ENCODE peak calls at places on chromosome 14, in five cellular contexts. Z is mesenchymal stem cell, E is neuronal stem cell, L is H1, Y is trophoblast cell. F is an unnamed sample.

GRCh38 chr14:87630808-87631207 is 362.2 kb downstream of the GALC start:
- DNase-seq in Z (peak; percentile 49), E (no peak), L (no peak), Y (no peak), F (no peak)

GRCh38 chr14:41873379-41874034 is 266.8 kb downstream of the LRFN5 start:
- DNase-seq in Z (peak; percentile 82), E (no peak), L (no peak), Y (no peak), F (no peak)

GRCh38 chr14:26204954-26205479 is 392.8 kb downstream of the NOVA1 start:
- DNase-seq in Z (peak; percentile 17), E (peak; percentile 43), L (no peak), Y (no peak), F (peak; percentile 63)

GRCh38 chr14:103801459-103801858 is 45.9 kb downstream of the PPP1R13B start:
- DNase-seq in Z (peak; percentile 60), E (no peak), L (no peak), Y (no peak), F (no peak)

GRCh38 chr14:71582705-71583104 is 349.5 kb upstream of the RGS6 start:
- DNase-seq in Z (peak; percentile 28), E (no peak), L (no peak), Y (no peak), F (no peak)

GRCh38 chr14:73759183-73759713 is 45.1 kb upstream of the PNMA1 start:
- DNase-seq in Z (peak; percentile 58), E (no peak), L (no peak), Y (peak; percentile 40), F (no peak)

GRCh38 chr14:21496453-21496852 is 14.7 kb downstream of the METTL3 start:
- DNase-seq in Z (no peak), E (no peak), L (no peak), Y (no peak), F (no peak)

GRCh38 chr14:89339579-89339978 is 77.5 kb downstream of the FOXN3 start:
- DNase-seq in Z (no peak), E (no peak), L (no peak), Y (no peak), F (no peak)

GRCh38 chr14:95507174-95507573 is 9.3 kb downstream of the SYNE3 start:
- DNase-seq in Z (peak; percentile 94), E (no peak), L (no peak), Y (peak; percentile 89), F (no peak)

GRCh38 chr14:71372411-71372838 is 465.2 kb downstream of the PCNX1 start:
- DNase-seq in Z (peak; percentile 85), E (no peak), L (no peak), Y (peak; percentile 64), F (no peak)

GRCh38 chr14:59332727-59333126 is 132.5 kb downstream of the GPR135 start:
- DNase-seq in Z (peak; percentile 91), E (no peak), L (no peak), Y (no peak), F (no peak)

GRCh38 chr14:77037338-77037782 is 8.9 kb upstream of the IRF2BPL start:
- DNase-seq in Z (no peak), E (no peak), L (no peak), Y (no peak), F (no peak)

GRCh38 chr14:89890589-89890988 is 63.9 kb downstream of the EFCAB11 start:
- DNase-seq in Z (no peak), E (no peak), L (no peak), Y (no peak), F (no peak)

GRCh38 chr14:74964787-74965769 is 9.7 kb upstream of the PGF start:
- DNase-seq in Z (peak; percentile 43), E (no peak), L (no peak), Y (no peak), F (no peak)

GRCh38 chr14:29654910-29655590 is 272.6 kb downstream of the PRKD1 start:
- DNase-seq in Z (peak; percentile 41), E (no peak), L (no peak), Y (no peak), F (no peak)

GRCh38 chr14:100219126-100219785 is 19.7 kb upstream of the YY1 start:
- DNase-seq in Z (no peak), E (no peak), L (no peak), Y (no peak), F (no peak)

GRCh38 chr14:26281280-26281998 is 316.4 kb downstream of the NOVA1 start:
- DNase-seq in Z (peak; percentile 45), E (no peak), L (no peak), Y (no peak), F (no peak)

GRCh38 chr14:90900712-90901111 is 84.5 kb upstream of the TTC7B start:
- DNase-seq in Z (no peak), E (no peak), L (no peak), Y (no peak), F (no peak)

GRCh38 chr14:105064721-105065143 is 498 bp downstream of the GPR132 start:
- DNase-seq in Z (peak; percentile 29), E (no peak), L (no peak), Y (no peak), F (peak; percentile 52)

GRCh38 chr14:73208846-73209245 is 28.5 kb upstream of the PAPLN start:
- DNase-seq in Z (no peak), E (no peak), L (no peak), Y (no peak), F (no peak)

GRCh38 chr14:71103662-71104484 is 196.6 kb downstream of the PCNX1 start:
- DNase-seq in Z (peak; percentile 66), E (peak; percentile 37), L (no peak), Y (peak; percentile 16), F (no peak)

GRCh38 chr14:51959928-51960327 is 29.4 kb upstream of the RTRAF start:
- DNase-seq in Z (no peak), E (no peak), L (no peak), Y (no peak), F (no peak)

GRCh38 chr14:51967521-51967920 is 21.8 kb upstream of the RTRAF start:
- DNase-seq in Z (no peak), E (no peak), L (no peak), Y (peak; percentile 23), F (no peak)

GRCh38 chr14:51957950-51958349 is 31.4 kb upstream of the RTRAF start:
- DNase-seq in Z (no peak), E (no peak), L (no peak), Y (no peak), F (no peak)

GRCh38 chr14:51963164-51963733 is 26.1 kb upstream of the RTRAF start:
- DNase-seq in Z (peak; percentile 26), E (no peak), L (no peak), Y (no peak), F (no peak)

GRCh38 chr14:51962678-51963077 is 26.7 kb upstream of the RTRAF start:
- DNase-seq in Z (peak; percentile 54), E (no peak), L (no peak), Y (no peak), F (no peak)
- H2BK12ac ChIP-seq in Z (no peak overlapping the region), E (no peak overlapping the region), L (no peak overlapping the region), Y (no peak overlapping the region), F (no peak overlapping the region)

GRCh38 chr14:50997712-50998111 is 53.4 kb upstream of the PYGL start:
- DNase-seq in Z (no peak), E (no peak), L (no peak), Y (peak; percentile 75), F (no peak)

GRCh38 chr14:51000566-51000965 is 56.3 kb upstream of the PYGL start:
- DNase-seq in Z (no peak), E (no peak), L (no peak), Y (peak; percentile 81), F (no peak)

GRCh38 chr14:51002406-51002984 is 58.2 kb upstream of the PYGL start:
- DNase-seq in Z (no peak), E (no peak), L (no peak), Y (no peak), F (no peak)

GRCh38 chr14:50999726-51000125 is 55.4 kb upstream of the PYGL start:
- DNase-seq in Z (no peak), E (no peak), L (no peak), Y (no peak), F (no peak)

DNA sequence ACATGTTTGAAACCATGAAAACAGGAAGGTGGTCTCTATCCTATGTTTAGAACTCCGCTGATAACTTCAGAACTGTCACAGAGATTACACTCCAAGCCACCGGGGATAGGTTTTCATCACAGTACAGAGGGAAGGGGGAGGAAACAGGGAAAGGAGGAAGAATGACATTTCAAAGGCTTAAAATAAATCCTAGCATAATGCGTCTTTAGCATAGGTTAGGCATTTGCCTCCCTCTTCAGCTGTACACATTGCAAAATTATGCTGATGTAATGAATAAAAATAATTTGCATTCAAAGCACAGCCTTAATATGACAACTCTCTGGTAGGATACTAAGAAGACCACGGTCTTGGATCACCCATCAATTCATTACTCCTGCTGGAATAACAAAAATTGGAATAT is 54.3 kb upstream of the PYGL start:
- DNase-seq in Z (no peak), E (no peak), L (no peak), Y (no peak), F (no peak)
- H2BK12ac ChIP-seq in Z (no peak overlapping the region), E (no peak overlapping the region), L (no peak overlapping the region), Y (no peak overlapping the region), F (no peak overlapping the region)

DNA sequence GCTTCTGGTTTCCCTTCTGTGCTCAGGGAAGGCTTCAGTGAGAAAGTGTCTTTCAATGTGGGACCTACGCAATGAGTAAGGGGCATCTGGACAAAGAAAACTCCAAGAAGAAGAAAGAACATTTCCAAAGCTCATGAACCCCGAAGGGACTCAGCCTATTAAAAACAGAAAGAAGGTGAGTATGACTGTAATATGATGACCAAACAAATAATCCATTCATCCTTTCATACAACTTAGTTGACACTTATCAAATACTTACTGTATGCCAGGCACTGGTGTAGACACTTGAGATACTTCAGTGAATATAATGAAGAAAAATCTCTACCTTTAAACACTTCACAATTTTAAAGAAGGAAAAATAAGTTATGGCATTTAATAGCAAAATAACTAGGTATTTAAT is 1054.2 kb upstream of the FOXG1 start:
- DNase-seq in Z (no peak), E (no peak), L (no peak), Y (no peak), F (no peak)
- H2BK12ac ChIP-seq in Z (no peak overlapping the region), E (no peak overlapping the region), L (no peak overlapping the region), Y (no peak overlapping the region), F (no peak overlapping the region)

DNA sequence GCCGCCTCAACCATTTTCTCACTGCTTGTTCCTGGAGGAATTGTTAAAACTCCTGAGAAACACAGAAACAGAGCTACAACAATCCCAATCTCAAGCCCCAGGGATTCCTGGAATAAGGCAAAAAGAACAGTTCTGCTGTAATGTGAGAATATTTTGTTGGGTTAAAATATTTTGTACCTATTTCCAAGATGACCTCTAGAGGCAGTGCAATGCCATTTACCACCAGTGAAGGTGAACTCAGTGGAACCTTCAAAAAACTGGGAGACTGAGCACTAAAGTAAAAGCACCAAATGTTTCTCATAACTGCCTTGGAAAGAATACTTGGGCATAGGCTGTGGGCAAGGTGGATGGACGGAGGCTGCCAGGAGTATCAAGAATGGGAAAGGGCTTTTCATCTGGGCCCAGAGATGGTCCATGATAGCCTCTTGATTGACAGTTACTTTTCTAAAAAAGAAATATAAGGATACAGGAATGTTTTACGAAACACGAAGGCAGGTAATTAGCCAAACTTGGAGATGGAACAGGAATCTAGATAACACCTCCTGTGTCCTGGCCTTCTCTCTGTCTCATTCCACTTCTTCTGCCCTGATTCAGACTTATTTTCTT is 334.0 kb upstream of the FLRT2 start:
- DNase-seq in Z (peak; percentile 17), E (no peak), L (no peak), Y (no peak), F (no peak)
- H2BK12ac ChIP-seq in Z (no peak overlapping the region), E (no peak overlapping the region), L (no peak overlapping the region), Y (no peak overlapping the region), F (no peak overlapping the region)